ENCODE peak calls at places on chromosome 22, in five cellular contexts. One of them, this sample, is unnamed.

GRCh38 chr22:20180245-20180630 is 29.4 kb upstream of the CCDC188 start:
- ATAC-seq in pancreas: no peak
- ATAC-seq in aorta: no peak
- ATAC-seq in HCT116: peak; percentile 68
- ATAC-seq in right cardiac atrium: no peak
- ATAC-seq in this sample: peak; percentile 7

GRCh38 chr22:37266581-37267127 is 15.7 kb upstream of the CYTH4 start:
- ATAC-seq in pancreas: peak; percentile 15
- ATAC-seq in aorta: no peak
- ATAC-seq in HCT116: peak; percentile 30
- ATAC-seq in right cardiac atrium: peak; percentile 22
- ATAC-seq in this sample: peak; percentile 27

GRCh38 chr22:21858025-21858764 is 9.2 kb downstream of the MAPK1 start:
- ATAC-seq in pancreas: peak; percentile 17
- ATAC-seq in aorta: no peak
- ATAC-seq in HCT116: no peak
- ATAC-seq in right cardiac atrium: no peak
- ATAC-seq in this sample: no peak

GRCh38 chr22:42990131-42990838 is 24.7 kb downstream of the PACSIN2 start:
- ATAC-seq in pancreas: peak; percentile 21
- ATAC-seq in aorta: no peak
- ATAC-seq in HCT116: peak; percentile 81
- ATAC-seq in right cardiac atrium: peak; percentile 30
- ATAC-seq in this sample: peak; percentile 75

GRCh38 chr22:48639896-48640732 is 1187.6 kb downstream of the BRD1 start:
- ATAC-seq in pancreas: no peak
- ATAC-seq in aorta: no peak
- ATAC-seq in HCT116: no peak
- ATAC-seq in right cardiac atrium: no peak
- ATAC-seq in this sample: no peak

GRCh38 chr22:31944700-31945477 is 554 bp downstream of the YWHAH start:
- ATAC-seq in pancreas: peak; percentile 44
- ATAC-seq in aorta: peak; percentile 68
- ATAC-seq in HCT116: peak; percentile 50
- ATAC-seq in right cardiac atrium: peak; percentile 60
- ATAC-seq in this sample: peak; percentile 12

GRCh38 chr22:27501191-27501936 is 300.2 kb downstream of the MN1 start:
- ATAC-seq in pancreas: peak; percentile 79
- ATAC-seq in aorta: no peak
- ATAC-seq in HCT116: no peak
- ATAC-seq in right cardiac atrium: no peak
- ATAC-seq in this sample: no peak

GRCh38 chr22:20988573-20989322 is 6.7 kb downstream of the LZTR1 start:
- ATAC-seq in pancreas: no peak
- ATAC-seq in aorta: no peak
- ATAC-seq in HCT116: no peak
- ATAC-seq in right cardiac atrium: no peak
- ATAC-seq in this sample: no peak

GRCh38 chr22:17213976-17214375 is 5.3 kb downstream of the ADA2 start:
- ATAC-seq in pancreas: peak; percentile 93
- ATAC-seq in aorta: no peak
- ATAC-seq in HCT116: peak; percentile 89
- ATAC-seq in right cardiac atrium: peak; percentile 45
- ATAC-seq in this sample: no peak

GRCh38 chr22:50296658-50297490 is 10.6 kb downstream of the PLXNB2 start:
- ATAC-seq in pancreas: peak; percentile 12
- ATAC-seq in aorta: no peak
- ATAC-seq in HCT116: no peak
- ATAC-seq in right cardiac atrium: no peak
- ATAC-seq in this sample: no peak

GRCh38 chr22:43237280-43237679 is 50.3 kb upstream of the TTLL12 start:
- ATAC-seq in pancreas: peak; percentile 46
- ATAC-seq in aorta: no peak
- ATAC-seq in HCT116: no peak
- ATAC-seq in right cardiac atrium: no peak
- ATAC-seq in this sample: no peak

GRCh38 chr22:19325296-19325950 is 33.9 kb upstream of the CLTCL1 start:
- ATAC-seq in pancreas: no peak
- ATAC-seq in aorta: no peak
- ATAC-seq in HCT116: no peak
- ATAC-seq in right cardiac atrium: no peak
- ATAC-seq in this sample: no peak

GRCh38 chr22:32175751-32176644 is 16.9 kb upstream of the C22orf42 start:
- ATAC-seq in pancreas: peak; percentile 44
- ATAC-seq in aorta: peak; percentile 33
- ATAC-seq in HCT116: no peak
- ATAC-seq in right cardiac atrium: peak; percentile 25
- ATAC-seq in this sample: no peak

GRCh38 chr22:35984183-35984710 is 44.4 kb downstream of the RBFOX2 start:
- ATAC-seq in pancreas: no peak
- ATAC-seq in aorta: no peak
- ATAC-seq in HCT116: no peak
- ATAC-seq in right cardiac atrium: no peak
- ATAC-seq in this sample: no peak